ENCODE peak calls at places on chromosomes 16 and 17, in four cellular contexts. O is HT-29, R is HCEC 1CT, I is PC-9. Y is an unnamed sample.

GRCh38 chr17:64399071-64399766 is 8.6 kb upstream of the PECAM1 start:
- DNase-seq in R (peak), O (no peak), I (peak), Y (no peak)

GRCh38 chr17:58325976-58326468 is 2.6 kb downstream of the TSPOAP1 start:
- DNase-seq in R (no peak), I (no peak), O (no peak), Y (no peak)

GRCh38 chr17:50634123-50634914 is at the start of gene ABCC3:
- DNase-seq in O (peak), I (no peak), R (peak), Y (peak)

GRCh38 chr17:75124819-75125162 is 6.8 kb downstream of the NT5C start:
- DNase-seq in O (no peak), R (no peak), I (no peak), Y (no peak)

GRCh38 chr17:82948081-82948511 is 108.3 kb upstream of the ZNF750 start:
- DNase-seq in O (no peak), R (no peak), I (no peak), Y (no peak)

GRCh38 chr17:52170963-52171572 is 12.6 kb upstream of the CA10 start:
- DNase-seq in I (no peak), R (no peak), O (peak), Y (no peak)

GRCh38 chr16:85916141-85916890 is 17.4 kb downstream of the IRF8 start:
- DNase-seq in R (no peak), O (peak), I (peak), Y (peak)

GRCh38 chr17:48505788-48506187 is 25.0 kb downstream of the HOXB1 start:
- DNase-seq in O (peak), I (peak), R (peak), Y (peak)

GRCh38 chr17:27630607-27631408 is at the start of gene LGALS9:
- DNase-seq in R (no peak), I (peak), O (peak), Y (peak)

GRCh38 chr17:63841350-63842172 is 924 bp downstream of the SMARCD2 start:
- DNase-seq in I (no peak), O (peak), R (peak), Y (peak)

GRCh38 chr16:85088570-85089214 is 23.6 kb downstream of the CIBAR2 start:
- DNase-seq in O (no peak), R (no peak), I (no peak), Y (no peak)

GRCh38 chr17:35795007-35795870 is at the start of gene MMP28:
- DNase-seq in R (peak), O (peak), I (no peak), Y (peak)

GRCh38 chr17:83174859-83175550 is 95.6 kb downstream of the METRNL start:
- DNase-seq in I (no peak), R (no peak), O (no peak), Y (no peak)

GRCh38 chr16:23803591-23804123 is 32.1 kb upstream of the PRKCB start:
- DNase-seq in R (peak), O (peak), I (no peak), Y (peak)

GRCh38 chr17:17725853-17726720 is 44.8 kb downstream of the RAI1 start:
- DNase-seq in I (no peak), R (no peak), O (no peak), Y (no peak)

GRCh38 chr16:48075398-48075797 is 80.4 kb downstream of the ABCC12 start:
- DNase-seq in R (no peak), I (no peak), O (no peak), Y (no peak)

GRCh38 chr17:67557052-67557845 is 160.5 kb upstream of the NOL11 start:
- DNase-seq in O (no peak), R (no peak), I (no peak), Y (no peak)

GRCh38 chr17:81052199-81052997 is 17.4 kb downstream of the BAIAP2 start:
- DNase-seq in I (no peak), R (no peak), O (no peak), Y (no peak)

GRCh38 chr17:57329380-57330214 is 73.3 kb downstream of the MSI2 start:
- DNase-seq in I (no peak), R (no peak), O (no peak), Y (peak)

GRCh38 chr17:57739402-57740224 is 5.5 kb downstream of the CCDC182 start:
- DNase-seq in R (peak), O (peak), I (no peak), Y (peak)

GRCh38 chr16:70630960-70631745 is 15.2 kb upstream of the IL34 start:
- DNase-seq in I (no peak), O (no peak), R (no peak), Y (no peak)

GRCh38 chr17:78137392-78138203 is 7.0 kb downstream of the TMC8 start:
- DNase-seq in O (peak), I (peak), R (no peak), Y (no peak)

GRCh38 chr16:48276102-48276501 is 28.8 kb upstream of the ABCC11 start:
- DNase-seq in I (no peak), O (peak), R (peak), Y (peak)

GRCh38 chr17:73936908-73937627 is 266.4 kb upstream of the RPL38 start:
- DNase-seq in O (no peak), I (no peak), R (no peak), Y (no peak)

GRCh38 chr17:39848600-39848999 is 15.5 kb downstream of the IKZF3 start:
- DNase-seq in O (no peak), R (no peak), I (no peak), Y (no peak)

GRCh38 chr17:4838306-4838785 is 5.2 kb downstream of the MINK1 start:
- DNase-seq in O (no peak), I (no peak), R (no peak), Y (no peak)

GRCh38 chr17:40884708-40885512 is at the start of gene KRT20:
- DNase-seq in O (peak), I (no peak), R (no peak), Y (no peak)

GRCh38 chr16:84048306-84048705 is 5.7 kb upstream of the SLC38A8 start:
- DNase-seq in R (no peak), O (peak), I (no peak), Y (no peak)

GRCh38 chr17:13978478-13978877 is 90.8 kb upstream of the COX10 start:
- DNase-seq in O (no peak), R (no peak), I (no peak), Y (no peak)